ENCODE peak calls at places on chromosomes 1 and 21, in five cellular contexts. X is hepatic stellate cell; H is activated CD4-positive, CD25-positive, alpha-beta regulatory T cell; C is HAP-1; W is activated CD4-positive, alpha-beta T cell treated with anti-CD3 and anti-CD28 coated beads, Interleukin-2, amount 10 ng/mL, durations not matched to agents 7 days and 5 days. Y is an unnamed sample.

GRCh38 chr1:230342019-230342418 is 84.1 kb downstream of the PGBD5 start:
- DNase-seq in C (no peak), W (no peak), H (no peak), X (no peak), Y (no peak)

GRCh38 chr1:1440941-1441888 is 5.7 kb downstream of the VWA1 start:
- DNase-seq in W (peak), X (peak), C (peak), H (peak), Y (peak)

GRCh38 chr21:40846566-40847411 is at the start of gene DSCAM:
- DNase-seq in W (no peak), H (no peak), X (no peak), C (no peak), Y (no peak)

GRCh38 chr1:243946946-243947345 is 96.9 kb upstream of the AKT3 start:
- DNase-seq in C (no peak), H (no peak), W (peak), X (no peak), Y (no peak)

GRCh38 chr1:206684478-206685255 is at the start of gene MAPKAPK2:
- DNase-seq in W (peak), X (peak), C (peak), H (peak), Y (peak)

GRCh38 chr1:7103322-7104052 is 318.2 kb downstream of the CAMTA1 start:
- DNase-seq in C (no peak), X (no peak), W (no peak), H (no peak), Y (no peak)

GRCh38 chr1:176225485-176225884 is 18.4 kb upstream of the COP1 start:
- DNase-seq in X (no peak), H (no peak), C (no peak), W (no peak), Y (no peak)

GRCh38 chr1:225462714-225463574 is 35.1 kb upstream of the LBR start:
- DNase-seq in H (no peak), C (no peak), W (no peak), X (no peak), Y (peak)

GRCh38 chr1:48089356-48089891 is 92.2 kb upstream of the TRABD2B start:
- DNase-seq in H (no peak), W (no peak), C (no peak), X (no peak), Y (no peak)

GRCh38 chr21:20856926-20857325 is 141.3 kb upstream of the NCAM2 start:
- DNase-seq in X (no peak), H (no peak), W (no peak), C (no peak), Y (no peak)

GRCh38 chr21:17688912-17689874 is 76.5 kb upstream of the BTG3 start:
- DNase-seq in C (peak), X (no peak), W (peak), H (peak), Y (no peak)

GRCh38 chr21:45487161-45487806 is 55.0 kb downstream of the SLC19A1 start:
- DNase-seq in X (no peak), H (no peak), C (no peak), W (no peak), Y (no peak)

GRCh38 chr1:55064071-55064581 is 24.8 kb downstream of the PCSK9 start:
- DNase-seq in X (no peak), H (no peak), C (no peak), W (no peak), Y (no peak)

GRCh38 chr1:93474291-93474690 is 26.4 kb downstream of the FNBP1L start:
- DNase-seq in X (no peak), W (no peak), H (no peak), C (no peak), Y (no peak)

GRCh38 chr1:36247538-36247937 is 23.3 kb downstream of the THRAP3 start:
- DNase-seq in W (no peak), H (no peak), X (no peak), C (no peak), Y (no peak)

GRCh38 chr1:53626576-53626975 is 112.4 kb downstream of the GLIS1 start:
- DNase-seq in C (no peak), W (no peak), H (no peak), X (no peak), Y (peak)

GRCh38 chr1:78687914-78688313 is 38.3 kb downstream of the IFI44 start:
- DNase-seq in W (no peak), H (no peak), X (no peak), C (no peak), Y (no peak)

GRCh38 chr1:47023268-47024137 is at the start of gene CYP4X1:
- DNase-seq in H (no peak), W (no peak), C (no peak), X (no peak), Y (no peak)

Y was measured in tibial artery.